ENCODE peak calls at places on chromosome 5, in eight cellular contexts. I, C, B, Z, U, Y, T and F are unnamed samples.

GRCh38 chr5:113059232-113059805 is 82.7 kb downstream of the DCP2 start:
- DNase-seq in I (no peak), C (peak; percentile 70), B (no peak), Z (no peak), U (peak; percentile 74), Y (no peak), T (no peak), F (no peak)

GRCh38 chr5:83042507-83042906 is 34.7 kb downstream of the TMEM167A start:
- DNase-seq in I (no peak), C (no peak), B (no peak), Z (no peak), U (no peak), Y (no peak), T (no peak), F (no peak)

GRCh38 chr5:89293849-89294248 is 410.9 kb upstream of the MEF2C start:
- DNase-seq in I (no peak), C (peak; percentile 82), B (no peak), Z (no peak), U (peak; percentile 49), Y (peak; percentile 8), T (no peak), F (no peak)

GRCh38 chr5:75049581-75050274 is 2.6 kb downstream of the GCNT4 start:
- DNase-seq in I (peak; percentile 76), C (peak; percentile 75), B (no peak), Z (peak; percentile 50), U (peak; percentile 62), Y (peak; percentile 33), T (peak; percentile 66), F (peak; percentile 74)

GRCh38 chr5:7878381-7878873 is 9.5 kb downstream of the MTRR start:
- DNase-seq in I (no peak), C (peak; percentile 62), B (no peak), Z (no peak), U (peak; percentile 76), Y (no peak), T (no peak), F (no peak)

GRCh38 chr5:146940295-146940694 is 61.7 kb upstream of the PPP2R2B start:
- DNase-seq in I (no peak), C (no peak), B (no peak), Z (no peak), U (no peak), Y (no peak), T (no peak), F (no peak)

GRCh38 chr5:96408841-96409458 is 24.1 kb downstream of the PCSK1 start:
- DNase-seq in I (no peak), C (peak; percentile 43), B (no peak), Z (no peak), U (no peak), Y (no peak), T (no peak), F (no peak)

GRCh38 chr5:18048449-18048848 is 414.2 kb downstream of the TAF11L14 start:
- DNase-seq in I (no peak), C (no peak), B (no peak), Z (no peak), U (no peak), Y (no peak), T (no peak), F (no peak)

GRCh38 chr5:8327016-8327415 is 458.1 kb downstream of the MTRR start:
- DNase-seq in I (no peak), C (no peak), B (no peak), Z (no peak), U (no peak), Y (no peak), T (no peak), F (no peak)

GRCh38 chr5:56845904-56846479 is 30.6 kb downstream of the MAP3K1 start:
- DNase-seq in I (no peak), C (no peak), B (no peak), Z (no peak), U (no peak), Y (no peak), T (no peak), F (no peak)

GRCh38 chr5:134006119-134006514 is 1.3 kb upstream of the VDAC1 start:
- DNase-seq in I (no peak), C (no peak), B (no peak), Z (no peak), U (no peak), Y (no peak), T (no peak), F (no peak)

GRCh38 chr5:179668404-179668803 is 12.4 kb downstream of the CBY3 start:
- DNase-seq in I (peak; percentile 23), C (peak; percentile 66), B (no peak), Z (peak; percentile 46), U (peak; percentile 54), Y (peak; percentile 25), T (no peak), F (no peak)

GRCh38 chr5:176731506-176732192 is 78.7 kb upstream of the UNC5A start:
- DNase-seq in I (no peak), C (peak; percentile 16), B (no peak), Z (no peak), U (no peak), Y (no peak), T (no peak), F (no peak)

GRCh38 chr5:128002420-128002819 is 81.1 kb upstream of the SLC12A2 start:
- DNase-seq in I (no peak), C (no peak), B (no peak), Z (no peak), U (peak; percentile 1), Y (no peak), T (no peak), F (no peak)

GRCh38 chr5:171840066-171840465 is 54.4 kb downstream of the SMIM23 start:
- DNase-seq in I (no peak), C (no peak), B (no peak), Z (no peak), U (no peak), Y (no peak), T (no peak), F (no peak)

GRCh38 chr5:175816348-175816747 is 55.0 kb upstream of the CPLX2 start:
- DNase-seq in I (no peak), C (no peak), B (no peak), Z (no peak), U (no peak), Y (no peak), T (no peak), F (no peak)

GRCh38 chr5:139354186-139354585 is 12.5 kb downstream of the PAIP2 start:
- DNase-seq in I (no peak), C (no peak), B (no peak), Z (no peak), U (no peak), Y (no peak), T (no peak), F (no peak)

GRCh38 chr5:142409253-142409594 is 84.4 kb upstream of the SPRY4 start:
- DNase-seq in I (no peak), C (no peak), B (no peak), Z (no peak), U (no peak), Y (no peak), T (no peak), F (no peak)

GRCh38 chr5:115816226-115817042 is at the start of gene CDO1:
- DNase-seq in I (peak; percentile 1), C (peak; percentile 74), B (peak; percentile 77), Z (no peak), U (peak; percentile 59), Y (peak; percentile 81), T (no peak), F (no peak)

GRCh38 chr5:4628645-4629385 is 511.3 kb upstream of the ADAMTS16 start:
- DNase-seq in I (no peak), C (no peak), B (no peak), Z (no peak), U (no peak), Y (no peak), T (no peak), F (no peak)
- H3K4me1 ChIP-seq in I (no peaks in the 10 kb centered on the region), C (no peaks in the 10 kb centered on the region), B (no peaks in the 10 kb centered on the region), Z (no peaks in the 10 kb centered on the region), U (no peaks in the 10 kb centered on the region), Y (no peaks in the 10 kb centered on the region), T (no peaks in the 10 kb centered on the region), F (no peaks in the 10 kb centered on the region)

GRCh38 chr5:66351822-66352221 is 207.7 kb downstream of the SREK1 start:
- DNase-seq in I (no peak), C (peak; percentile 25), B (no peak), Z (no peak), U (no peak), Y (no peak), T (no peak), F (no peak)

GRCh38 chr5:66358741-66359140 is 214.6 kb downstream of the SREK1 start:
- DNase-seq in I (no peak), C (no peak), B (no peak), Z (no peak), U (no peak), Y (no peak), T (no peak), F (no peak)

GRCh38 chr5:66354407-66354806 is 210.3 kb downstream of the SREK1 start:
- DNase-seq in I (no peak), C (no peak), B (no peak), Z (no peak), U (no peak), Y (no peak), T (no peak), F (no peak)

GRCh38 chr5:66361070-66361469 is 217.0 kb downstream of the SREK1 start:
- DNase-seq in I (no peak), C (no peak), B (no peak), Z (no peak), U (no peak), Y (no peak), T (no peak), F (no peak)

GRCh38 chr5:66356011-66356565 is 212.0 kb downstream of the SREK1 start:
- DNase-seq in I (no peak), C (peak; percentile 28), B (no peak), Z (no peak), U (peak; percentile 1), Y (no peak), T (no peak), F (no peak)
- H3K4me1 ChIP-seq in I (no peaks in the 10 kb centered on the region), C (no peaks in the 10 kb centered on the region), B (no peaks in the 10 kb centered on the region), Z (no peaks in the 10 kb centered on the region), U (no peaks in the 10 kb centered on the region), Y (no peaks in the 10 kb centered on the region), T (no peaks in the 10 kb centered on the region), F (no peaks in the 10 kb centered on the region)

GRCh38 chr5:6718161-6718681 is 5.0 kb downstream of the TENT4A start:
- DNase-seq in I (no peak), C (no peak), B (no peak), Z (no peak), U (no peak), Y (no peak), T (peak; percentile 14), F (no peak)

GRCh38 chr5:6716634-6717149 is 3.5 kb downstream of the TENT4A start:
- DNase-seq in I (no peak), C (no peak), B (no peak), Z (no peak), U (no peak), Y (no peak), T (peak; percentile 27), F (no peak)

GRCh38 chr5:6717687-6718086 is 4.5 kb downstream of the TENT4A start:
- DNase-seq in I (no peak), C (no peak), B (no peak), Z (no peak), U (no peak), Y (no peak), T (peak; percentile 29), F (no peak)

GRCh38 chr5:6715758-6716633 is 2.8 kb downstream of the TENT4A start:
- DNase-seq in I (peak; percentile 52), C (no peak), B (no peak), Z (no peak), U (no peak), Y (no peak), T (peak; percentile 24), F (no peak)

GRCh38 chr5:6717247-6717646 is 4.0 kb downstream of the TENT4A start:
- DNase-seq in I (no peak), C (no peak), B (no peak), Z (no peak), U (no peak), Y (no peak), T (peak; percentile 24), F (no peak)
- H3K4me1 ChIP-seq in I (peaks cover 38% of the 10 kb centered on the region), C (peaks cover 46% of the 10 kb centered on the region), B (peaks cover 7% of the 10 kb centered on the region), Z (peaks cover 66% of the 10 kb centered on the region), U (peaks cover 41% of the 10 kb centered on the region), Y (peaks cover 77% of the 10 kb centered on the region), T (peaks cover 31% of the 10 kb centered on the region), F (peaks cover 16% of the 10 kb centered on the region)

GRCh38 chr5:150642991-150643710 is 2.7 kb downstream of the SYNPO start:
- DNase-seq in I (no peak), C (no peak), B (peak; percentile 36), Z (no peak), U (no peak), Y (no peak), T (no peak), F (no peak)
- H3K4me1 ChIP-seq in I (no peaks in the 10 kb centered on the region), C (peaks cover 31% of the 10 kb centered on the region), B (peaks cover 6% of the 10 kb centered on the region), Z (no peaks in the 10 kb centered on the region), U (peaks cover 46% of the 10 kb centered on the region), Y (peaks cover 100% of the 10 kb centered on the region), T (peaks cover 36% of the 10 kb centered on the region), F (peaks cover 63% of the 10 kb centered on the region)